ENCODE peak calls at places on chromosomes 13 and 19, in nine cellular contexts. M is body of pancreas; T is stomach; O is CD4-positive, alpha-beta T cell; X is iPS DF 6.9; Y is H9; U is WERI-Rb-1; R is pancreas; I is fibroblast of lung. Q is an unnamed sample.

GRCh38 chr19:39411006-39411831 is 1.2 kb upstream of the PLEKHG2 start:
- DNase-seq in M (peak; percentile 71), O (peak; percentile 16), X (no peak), U (no peak), T (peak; percentile 86), Y (no peak), I (peak; percentile 76), R (peak; percentile 75), Q (peak; percentile 63)

GRCh38 chr19:10552596-10553053 is 8.9 kb downstream of the ATG4D start:
- DNase-seq in I (peak; percentile 17), R (no peak), M (no peak), T (no peak), Y (peak; percentile 85), X (no peak), U (peak; percentile 71), O (no peak), Q (no peak)

GRCh38 chr19:9834302-9834725 is 804 bp upstream of the PIN1 start:
- DNase-seq in M (no peak), O (no peak), Y (no peak), X (no peak), I (no peak), T (no peak), R (no peak), U (no peak), Q (no peak)

GRCh38 chr13:107252428-107252827 is 684.5 kb upstream of the ARGLU1 start:
- DNase-seq in Y (no peak), T (no peak), I (no peak), R (no peak), O (no peak), M (no peak), U (no peak), X (no peak), Q (no peak)

GRCh38 chr13:85825454-85825853 is 26.2 kb upstream of the SLITRK6 start:
- DNase-seq in R (no peak), X (no peak), Y (no peak), U (no peak), O (no peak), I (no peak), T (no peak), M (no peak), Q (no peak)

GRCh38 chr19:48501446-48501960 is 10.1 kb downstream of the LMTK3 start:
- DNase-seq in U (peak; percentile 85), X (peak; percentile 96), T (peak; percentile 70), R (peak; percentile 96), M (peak; percentile 72), I (no peak), Y (peak; percentile 99), O (peak; percentile 56), Q (no peak)

GRCh38 chr19:10544242-10544752 is 593 bp downstream of the ATG4D start:
- DNase-seq in X (no peak), U (peak; percentile 48), R (peak; percentile 67), Y (no peak), I (no peak), O (no peak), M (peak; percentile 72), T (peak; percentile 66), Q (no peak)

GRCh38 chr13:91356919-91357612 is 9.6 kb downstream of the MIR17HG start:
- DNase-seq in Y (no peak), U (no peak), T (no peak), M (no peak), X (no peak), I (no peak), R (no peak), O (no peak), Q (no peak)

GRCh38 chr19:47518139-47518538 is 3.3 kb upstream of the NAPA start:
- DNase-seq in M (no peak), X (no peak), Y (no peak), I (no peak), R (no peak), O (peak; percentile 12), T (no peak), U (no peak), Q (peak; percentile 26)

GRCh38 chr13:19864339-19865309 is 1.2 kb upstream of the ZMYM5 start:
- DNase-seq in R (peak; percentile 65), I (peak; percentile 81), Y (peak; percentile 68), U (peak; percentile 63), M (peak; percentile 70), O (peak; percentile 75), X (no peak), T (peak; percentile 70), Q (peak; percentile 76)

GRCh38 chr19:47273313-47274070 is 1.2 kb upstream of the INAFM1 start:
- DNase-seq in O (peak; percentile 89), T (peak; percentile 94), I (peak; percentile 92), M (peak; percentile 92), X (no peak), R (peak; percentile 93), Y (peak; percentile 96), U (peak; percentile 96), Q (peak; percentile 92)

GRCh38 chr19:21463449-21464105 is 41.8 kb upstream of the ZNF429 start:
- DNase-seq in X (peak; percentile 90), O (peak; percentile 7), T (peak; percentile 41), U (peak; percentile 95), M (peak; percentile 74), Y (peak; percentile 95), R (peak; percentile 86), I (peak; percentile 33), Q (peak; percentile 58)

GRCh38 chr19:31595521-31595920 is 246.3 kb upstream of the TSHZ3 start:
- DNase-seq in T (no peak), X (no peak), Y (no peak), O (no peak), R (no peak), M (no peak), I (no peak), U (no peak), Q (no peak)

GRCh38 chr13:80337011-80337688 is 3.8 kb downstream of the SPRY2 start:
- DNase-seq in I (peak; percentile 12), M (no peak), U (no peak), R (no peak), O (no peak), X (no peak), T (no peak), Y (no peak), Q (no peak)

GRCh38 chr13:79749985-79750551 is 269.1 kb downstream of the NDFIP2 start:
- DNase-seq in I (peak; percentile 81), M (peak; percentile 28), X (peak; percentile 1), U (no peak), R (no peak), T (no peak), Y (peak; percentile 41), O (no peak), Q (peak; percentile 72)

GRCh38 chr19:56978023-56978565 is 137.6 kb upstream of the PEG3 start:
- DNase-seq in I (no peak), X (no peak), O (no peak), U (no peak), R (no peak), Y (no peak), T (no peak), M (no peak), Q (no peak)

GRCh38 chr13:51158923-51159322 is 47.8 kb upstream of the C13orf42 start:
- DNase-seq in R (no peak), I (peak; percentile 2), U (no peak), T (no peak), Y (no peak), X (no peak), M (no peak), O (no peak), Q (no peak)

GRCh38 chr13:29543230-29544215 is 52.0 kb downstream of the SLC7A1 start:
- DNase-seq in M (no peak), X (no peak), O (no peak), I (peak; percentile 36), U (no peak), R (no peak), Y (peak; percentile 47), T (no peak), Q (no peak)

GRCh38 chr19:6906559-6906958 is 19.2 kb downstream of the ADGRE1 start:
- DNase-seq in O (no peak), X (no peak), Y (no peak), M (no peak), I (no peak), T (no peak), R (no peak), U (no peak), Q (no peak)
- H3K9me3 ChIP-seq in O (peaks cover 15% of the 10 kb centered on the region), X (peaks cover 9% of the 10 kb centered on the region), Y (peaks cover 39% of the 10 kb centered on the region), M (no peaks in the 10 kb centered on the region), I (peaks cover 1% of the 10 kb centered on the region), T (peaks cover 41% of the 10 kb centered on the region), R (no peaks in the 10 kb centered on the region), U (peaks cover 16% of the 10 kb centered on the region), Q (peaks cover 7% of the 10 kb centered on the region)

GRCh38 chr19:34150558-34150957 is 21.7 kb upstream of the LSM14A start:
- DNase-seq in O (no peak), X (no peak), U (no peak), M (no peak), R (no peak), Y (no peak), T (no peak), I (no peak), Q (no peak)
- H3K9me3 ChIP-seq in O (no peaks in the 10 kb centered on the region), X (no peaks in the 10 kb centered on the region), U (no peaks in the 10 kb centered on the region), M (no peaks in the 10 kb centered on the region), R (no peaks in the 10 kb centered on the region), Y (no peaks in the 10 kb centered on the region), T (no peaks in the 10 kb centered on the region), I (no peaks in the 10 kb centered on the region), Q (no peaks in the 10 kb centered on the region)

GRCh38 chr19:58268344-58268743 is 10.4 kb upstream of the ZNF8 start:
- DNase-seq in I (no peak), Y (no peak), X (no peak), U (no peak), M (no peak), O (no peak), R (no peak), T (no peak), Q (no peak)
- H3K9me3 ChIP-seq in I (no peaks in the 10 kb centered on the region), Y (peaks cover 43% of the 10 kb centered on the region), X (peaks cover 7% of the 10 kb centered on the region), U (peaks cover 55% of the 10 kb centered on the region), M (no peaks in the 10 kb centered on the region), O (peaks cover 88% of the 10 kb centered on the region), R (no peaks in the 10 kb centered on the region), T (peaks cover 100% of the 10 kb centered on the region), Q (peaks cover 98% of the 10 kb centered on the region)

GRCh38 chr19:58182577-58182988 is 278 bp upstream of the ZNF274 start:
- DNase-seq in U (no peak), X (no peak), T (no peak), O (peak; percentile 86), M (no peak), R (no peak), Y (no peak), I (no peak), Q (no peak)

GRCh38 chr19:58182989-58183821 is at the start of gene ZNF274:
- DNase-seq in T (peak; percentile 93), X (peak; percentile 73), U (peak; percentile 96), I (peak; percentile 96), R (peak; percentile 94), Y (peak; percentile 96), M (peak; percentile 93), O (peak; percentile 92), Q (peak; percentile 97)

GRCh38 chr19:58183822-58184215 is 958 bp downstream of the ZNF274 start:
- DNase-seq in T (no peak), U (no peak), Y (no peak), I (no peak), M (no peak), O (no peak), R (no peak), X (no peak), Q (no peak)

GRCh38 chr19:58181902-58182576 is 822 bp upstream of the ZNF274 start:
- DNase-seq in M (peak; percentile 24), Y (peak; percentile 75), R (peak; percentile 18), U (peak; percentile 72), X (peak; percentile 48), I (peak; percentile 20), O (peak; percentile 55), T (peak; percentile 27), Q (peak; percentile 19)
- H3K9me3 ChIP-seq in M (no peaks in the 10 kb centered on the region), Y (peaks cover 42% of the 10 kb centered on the region), R (no peaks in the 10 kb centered on the region), U (peaks cover 26% of the 10 kb centered on the region), X (no peaks in the 10 kb centered on the region), I (peaks cover 18% of the 10 kb centered on the region), O (peaks cover 77% of the 10 kb centered on the region), T (peaks cover 100% of the 10 kb centered on the region), Q (peaks cover 91% of the 10 kb centered on the region)

GRCh38 chr19:3524075-3524842 is 14.7 kb upstream of the TEKTIP1 start:
- DNase-seq in U (no peak), I (no peak), O (no peak), R (no peak), X (no peak), M (no peak), Y (no peak), T (no peak), Q (no peak)
- H3K9me3 ChIP-seq in U (no peaks in the 10 kb centered on the region), I (no peaks in the 10 kb centered on the region), O (no peaks in the 10 kb centered on the region), R (no peaks in the 10 kb centered on the region), X (no peaks in the 10 kb centered on the region), M (no peaks in the 10 kb centered on the region), Y (no peaks in the 10 kb centered on the region), T (no peaks in the 10 kb centered on the region), Q (no peaks in the 10 kb centered on the region)